ENCODE peak calls at places on chromosomes 16 and 17, in four cellular contexts. Q is T-helper 1 cell, D is GM03348, N is amniotic stem cell. C is an unnamed sample.

GRCh38 chr17:37546242-37546641 is 56.6 kb downstream of the DUSP14 start:
- DNase-seq in Q (no peak), D (no peak), N (no peak), C (no peak)

GRCh38 chr17:60802377-60802776 is 124.7 kb downstream of the BCAS3 start:
- DNase-seq in D (no peak), Q (no peak), N (no peak), C (no peak)

GRCh38 chr16:78673157-78673556 is 573.7 kb downstream of the WWOX start:
- DNase-seq in D (no peak), N (no peak), Q (no peak), C (no peak)

GRCh38 chr16:89491974-89492687 is 1.8 kb upstream of the ANKRD11 start:
- DNase-seq in N (no peak), Q (no peak), D (no peak), C (no peak)

GRCh38 chr16:56191807-56192643 is 736 bp downstream of the GNAO1 start:
- DNase-seq in N (no peak), D (no peak), Q (no peak), C (no peak)

GRCh38 chr16:23274968-23275367 is 27.1 kb upstream of the SCNN1B start:
- DNase-seq in D (no peak), N (no peak), Q (no peak), C (no peak)

GRCh38 chr17:67531291-67531690 is 154.2 kb downstream of the PITPNC1 start:
- DNase-seq in D (no peak), Q (no peak), N (no peak), C (no peak)

GRCh38 chr17:30222741-30223175 is 12.7 kb downstream of the SLC6A4 start:
- DNase-seq in Q (no peak), D (no peak), N (no peak), C (no peak)

GRCh38 chr16:19143241-19143640 is 24.8 kb upstream of the SYT17 start:
- DNase-seq in N (no peak), Q (no peak), D (no peak), C (no peak)

GRCh38 chr16:1167276-1168107 is 14.6 kb downstream of the CACNA1H start:
- DNase-seq in N (no peak), D (no peak), Q (no peak), C (no peak)

GRCh38 chr17:743139-743538 is 8.9 kb downstream of the GEMIN4 start:
- DNase-seq in D (no peak), Q (no peak), N (no peak), C (no peak)

GRCh38 chr17:18148586-18148985 is 35.0 kb upstream of the ALKBH5 start:
- DNase-seq in Q (no peak), N (no peak), D (no peak), C (no peak)

GRCh38 chr17:35879748-35880654 is at the start of gene CCL5:
- DNase-seq in Q (peak), D (no peak), N (no peak), C (no peak)

GRCh38 chr16:70696952-70697600 is 11.2 kb upstream of the MTSS2 start:
- DNase-seq in Q (no peak), D (no peak), N (no peak), C (peak)

GRCh38 chr16:19093631-19094541 is 19.9 kb upstream of the ITPRIPL2 start:
- DNase-seq in Q (no peak), D (no peak), N (no peak), C (no peak)

GRCh38 chr17:31549121-31549524 is 157.6 kb downstream of the RAB11FIP4 start:
- DNase-seq in D (peak), Q (no peak), N (no peak), C (no peak)

GRCh38 chr16:56675685-56676210 is 6.1 kb downstream of the MT1H start:
- DNase-seq in Q (no peak), D (no peak), N (no peak), C (no peak)

GRCh38 chr16:19805459-19806160 is 79.0 kb downstream of the GPRC5B start:
- DNase-seq in N (no peak), D (no peak), Q (no peak), C (no peak)

GRCh38 chr17:75679706-75680201 is 12.6 kb downstream of the SAP30BP start:
- DNase-seq in Q (no peak), D (no peak), N (no peak), C (no peak)

GRCh38 chr16:10682604-10683003 is 12.1 kb downstream of the TEKT5 start:
- DNase-seq in N (no peak), Q (no peak), D (no peak), C (no peak)

GRCh38 chr17:7471729-7472128 is 7.7 kb downstream of the ZBTB4 start:
- DNase-seq in N (no peak), D (no peak), Q (no peak), C (no peak)

GRCh38 chr17:39531252-39531651 is 70.0 kb downstream of the CDK12 start:
- DNase-seq in N (no peak), Q (no peak), D (no peak), C (no peak)

GRCh38 chr17:74599023-74599399 is 6.9 kb upstream of the CD300LD start:
- DNase-seq in N (no peak), D (no peak), Q (no peak), C (no peak)

GRCh38 chr16:70552675-70553074 is 29.1 kb downstream of the SF3B3 start:
- DNase-seq in Q (no peak), N (no peak), D (no peak), C (no peak)

GRCh38 chr17:47929218-47930000 is 12.0 kb upstream of the PNPO start:
- DNase-seq in N (no peak), Q (no peak), D (no peak), C (no peak)

GRCh38 chr17:4436846-4437245 is 3.1 kb downstream of the SPNS3 start:
- DNase-seq in N (no peak), D (no peak), Q (no peak), C (no peak)

GRCh38 chr17:50274142-50274944 is at the start of gene TMEM92:
- DNase-seq in N (no peak), Q (no peak), D (no peak), C (no peak)

GRCh38 chr16:17238285-17239028 is 232.3 kb downstream of the XYLT1 start:
- DNase-seq in D (no peak), N (no peak), Q (no peak), C (no peak)

GRCh38 chr17:30831663-30832437 is at the start of gene ATAD5:
- DNase-seq in Q (peak), D (peak), N (peak), C (peak)

GRCh38 chr17:45371414-45372324 is 54.8 kb upstream of the MAP3K14 start:
- DNase-seq in Q (no peak), N (peak), D (peak), C (no peak)

GRCh38 chr17:34603974-34604373 is 24.6 kb downstream of the TMEM132E start:
- DNase-seq in Q (no peak), N (no peak), D (no peak), C (no peak)

GRCh38 chr17:75703591-75703990 is 17.7 kb upstream of the ITGB4 start:
- DNase-seq in Q (no peak), D (no peak), N (no peak), C (no peak)

GRCh38 chr17:65228734-65229390 is 91.7 kb downstream of the RGS9 start:
- DNase-seq in D (no peak), N (no peak), Q (no peak), C (peak)

GRCh38 chr16:78128920-78129319 is 29.5 kb downstream of the WWOX start:
- DNase-seq in Q (no peak), N (no peak), D (no peak), C (no peak)